ENCODE peak calls at places on chromosome 1, in eight cellular contexts. L is GM23338; N is stimulated activated CD4-positive, alpha-beta T cell treated with anti-CD3 and anti-CD28 coated beads, TNF-alpha, amount 100 ng/mL, for 1 hour; J is T-cell; Q is caudate nucleus; D is BJ; E is MV-4-11; A is cardiac fibroblast. K is an unnamed sample.

GRCh38 chr1:37901191-37901892 is 42.0 kb upstream of the MTF1 start:
- DNase-seq in L (no peak), N (no peak), J (no peak), Q (no peak), D (no peak), E (peak; percentile 38), A (no peak), K (peak; percentile 82)

GRCh38 chr1:228646717-228647522 is 88.4 kb upstream of the RHOU start:
- DNase-seq in L (peak; percentile 69), N (no peak), J (peak; percentile 29), Q (no peak), D (no peak), E (peak; percentile 71), A (peak; percentile 63), K (peak; percentile 80)

GRCh38 chr1:34982820-34983376 is 2.2 kb downstream of the TMEM35B start:
- DNase-seq in L (no peak), N (no peak), J (no peak), Q (no peak), D (no peak), E (no peak), A (peak; percentile 35), K (no peak)

GRCh38 chr1:24868016-24868875 is 61.8 kb downstream of the RUNX3 start:
- DNase-seq in L (no peak), N (no peak), J (no peak), Q (no peak), D (no peak), E (peak; percentile 29), A (no peak), K (no peak)

GRCh38 chr1:88731475-88731874 is 47.4 kb downstream of the PKN2 start:
- DNase-seq in L (no peak), N (no peak), J (no peak), Q (no peak), D (peak; percentile 95), E (no peak), A (peak; percentile 88), K (no peak)

GRCh38 chr1:21665711-21666571 is 3.2 kb downstream of the RAP1GAP start:
- DNase-seq in L (no peak), N (no peak), J (no peak), Q (no peak), D (no peak), E (peak; percentile 19), A (peak; percentile 29), K (no peak)

GRCh38 chr1:12756756-12757433 is 10.9 kb downstream of the CFAP107 start:
- DNase-seq in L (no peak), N (no peak), J (no peak), Q (no peak), D (no peak), E (no peak), A (no peak), K (no peak)

GRCh38 chr1:200082329-200082728 is 54.8 kb downstream of the NR5A2 start:
- DNase-seq in L (no peak), N (no peak), J (no peak), Q (no peak), D (no peak), E (no peak), A (peak; percentile 37), K (no peak)

GRCh38 chr1:24909388-24909898 is 20.6 kb downstream of the RUNX3 start:
- DNase-seq in L (peak; percentile 95), N (no peak), J (no peak), Q (no peak), D (no peak), E (no peak), A (peak; percentile 86), K (peak; percentile 24)

GRCh38 chr1:21050031-21050430 is 126.7 kb downstream of the EIF4G3 start:
- DNase-seq in L (no peak), N (no peak), J (no peak), Q (no peak), D (no peak), E (peak; percentile 4), A (peak; percentile 76), K (no peak)

GRCh38 chr1:18643154-18644012 is 12.7 kb downstream of the PAX7 start:
- DNase-seq in L (peak; percentile 78), N (no peak), J (no peak), Q (no peak), D (no peak), E (no peak), A (no peak), K (no peak)

GRCh38 chr1:247551716-247552115 is 2.8 kb downstream of the GCSAML start:
- DNase-seq in L (no peak), N (no peak), J (no peak), Q (no peak), D (peak; percentile 25), E (no peak), A (peak; percentile 48), K (no peak)

GRCh38 chr1:31033573-31033972 is 31.9 kb downstream of the PUM1 start:
- DNase-seq in L (peak; percentile 32), N (no peak), J (no peak), Q (no peak), D (no peak), E (no peak), A (no peak), K (no peak)

GRCh38 chr1:164846731-164847691 is 288.0 kb downstream of the PBX1 start:
- DNase-seq in L (no peak), N (no peak), J (no peak), Q (no peak), D (no peak), E (no peak), A (no peak), K (no peak)

GRCh38 chr1:183290628-183291027 is 104.6 kb downstream of the LAMC2 start:
- DNase-seq in L (no peak), N (no peak), J (no peak), Q (no peak), D (no peak), E (no peak), A (no peak), K (no peak)

GRCh38 chr1:179228783-179229213 is 679 bp downstream of the ABL2 start:
- DNase-seq in L (peak; percentile 78), N (no peak), J (no peak), Q (peak; percentile 18), D (no peak), E (no peak), A (no peak), K (peak; percentile 39)

GRCh38 chr1:167738158-167738557 is 16.4 kb downstream of the MPZL1 start:
- DNase-seq in L (no peak), N (no peak), J (no peak), Q (no peak), D (no peak), E (no peak), A (no peak), K (no peak)

GRCh38 chr1:150168960-150169565 is 19.3 kb downstream of the PLEKHO1 start:
- DNase-seq in L (peak; percentile 77), N (no peak), J (peak; percentile 19), Q (no peak), D (no peak), E (peak; percentile 12), A (peak; percentile 75), K (peak; percentile 68)

GRCh38 chr1:205286335-205286950 is 35.1 kb downstream of the NUAK2 start:
- DNase-seq in L (no peak), N (peak; percentile 28), J (peak; percentile 45), Q (no peak), D (no peak), E (peak; percentile 87), A (peak; percentile 41), K (peak; percentile 74)

GRCh38 chr1:54312874-54313316 is 93.3 kb downstream of the SSBP3 start:
- DNase-seq in L (peak; percentile 74), N (no peak), J (no peak), Q (no peak), D (peak; percentile 30), E (no peak), A (peak; percentile 76), K (peak; percentile 31)

GRCh38 chr1:205353612-205354011 is 3.1 kb downstream of the KLHDC8A start:
- DNase-seq in L (no peak), N (no peak), J (no peak), Q (no peak), D (no peak), E (no peak), A (no peak), K (no peak)

GRCh38 chr1:80633947-80634710 is 1166.6 kb upstream of the ADGRL2 start:
- DNase-seq in L (peak; percentile 4), N (no peak), J (no peak), Q (no peak), D (no peak), E (peak; percentile 16), A (no peak), K (no peak)

GRCh38 chr1:51791888-51792287 is 86.6 kb downstream of the NRDC start:
- DNase-seq in L (no peak), N (no peak), J (no peak), Q (no peak), D (no peak), E (no peak), A (no peak), K (no peak)

GRCh38 chr1:46717654-46718053 is 1.3 kb downstream of the EFCAB14 start:
- DNase-seq in L (peak; percentile 35), N (no peak), J (no peak), Q (no peak), D (no peak), E (no peak), A (no peak), K (peak; percentile 16)

GRCh38 chr1:7521803-7522202 is 249.3 kb upstream of the VAMP3 start:
- DNase-seq in L (no peak), N (no peak), J (no peak), Q (no peak), D (no peak), E (no peak), A (no peak), K (no peak)

GRCh38 chr1:239170828-239171227 is 215.5 kb upstream of the CHRM3 start:
- DNase-seq in L (no peak), N (no peak), J (no peak), Q (no peak), D (no peak), E (no peak), A (no peak), K (no peak)